ENCODE peak calls at places on chromosomes 12 and 14, in nine cellular contexts. M is uterus; O is Caco-2; X is IMR-90; J is choroid plexus epithelial cell; I is pancreas; G is lower leg skin; U is CD8-positive, alpha-beta T cell; R is fibroblast of pulmonary artery. P is an unnamed sample.

GRCh38 chr12:112096667-112097066 is 11.9 kb downstream of the NAA25 start:
- DNase-seq in M (no peak), O (no peak), X (peak; percentile 89), J (peak; percentile 63), I (no peak), G (no peak), U (no peak), R (peak; percentile 35), P (peak; percentile 49)

GRCh38 chr14:40911161-40911560 is 695.5 kb upstream of the LRFN5 start:
- DNase-seq in M (no peak), O (no peak), X (no peak), J (no peak), I (no peak), G (no peak), U (no peak), R (no peak), P (no peak)

GRCh38 chr12:57549909-57550627 is at the start of gene KIF5A:
- DNase-seq in M (no peak), O (peak; percentile 30), X (no peak), J (no peak), I (no peak), G (no peak), U (peak; percentile 57), R (no peak), P (no peak)

GRCh38 chr14:58572092-58572853 is 65.5 kb upstream of the DACT1 start:
- DNase-seq in M (no peak), O (no peak), X (peak; percentile 89), J (peak; percentile 74), I (no peak), G (no peak), U (peak; percentile 14), R (peak; percentile 40), P (peak; percentile 12)

GRCh38 chr14:55746533-55746932 is 166.5 kb downstream of the KTN1 start:
- DNase-seq in M (no peak), O (peak; percentile 32), X (peak; percentile 29), J (peak; percentile 60), I (no peak), G (no peak), U (no peak), R (peak; percentile 27), P (peak; percentile 14)

GRCh38 chr12:111304642-111305071 is 64.2 kb downstream of the PHETA1 start:
- DNase-seq in M (no peak), O (peak; percentile 61), X (no peak), J (peak; percentile 13), I (no peak), G (no peak), U (peak; percentile 13), R (peak; percentile 8), P (peak; percentile 6)

GRCh38 chr14:70926187-70926830 is 19.1 kb downstream of the PCNX1 start:
- DNase-seq in M (no peak), O (no peak), X (no peak), J (no peak), I (no peak), G (no peak), U (peak; percentile 33), R (no peak), P (no peak)

GRCh38 chr12:76595056-76595455 is 35.5 kb upstream of the OSBPL8 start:
- DNase-seq in M (no peak), O (no peak), X (no peak), J (peak; percentile 73), I (no peak), G (no peak), U (no peak), R (peak; percentile 51), P (peak; percentile 82)

GRCh38 chr14:101458536-101459391 is 102.5 kb upstream of the DIO3 start:
- DNase-seq in M (no peak), O (no peak), X (no peak), J (no peak), I (no peak), G (no peak), U (no peak), R (no peak), P (no peak)

GRCh38 chr12:121839993-121840761 is 18.5 kb downstream of the HPD start:
- DNase-seq in M (no peak), O (no peak), X (no peak), J (no peak), I (no peak), G (no peak), U (no peak), R (no peak), P (no peak)

GRCh38 chr14:74575507-74575906 is 36.5 kb downstream of the LTBP2 start:
- DNase-seq in M (no peak), O (no peak), X (no peak), J (no peak), I (no peak), G (no peak), U (no peak), R (no peak), P (no peak)
- H3K4me3 ChIP-seq in M (no peak overlapping the region), O (no peak overlapping the region), X (no peak overlapping the region), J (no peak overlapping the region), I (no peak overlapping the region), G (no peak overlapping the region), U (no peak overlapping the region), R (no peak overlapping the region), P (no peak overlapping the region)

GRCh38 chr12:1434296-1434955 is 160.0 kb downstream of the FBXL14 start:
- DNase-seq in M (no peak), O (no peak), X (no peak), J (no peak), I (no peak), G (no peak), U (no peak), R (no peak), P (no peak)
- TF ChIP-seq CTCF in M (no peak), O (no peak), X (no peak), J (no peak), I (no peak), G (no peak), U (no peak), R (no peak), P (no peak)

GRCh38 chr12:8681129-8681902 is 16.5 kb upstream of the RIMKLB start:
- DNase-seq in M (no peak), O (peak; percentile 36), X (peak; percentile 43), J (peak; percentile 75), I (no peak), G (no peak), U (no peak), R (peak; percentile 96), P (peak; percentile 98)
- H3K4me3 ChIP-seq in M (no peak overlapping the region), O (no peak overlapping the region), X (no peak overlapping the region), J (no peak overlapping the region), I (no peak overlapping the region), G (no peak overlapping the region), U (no peak overlapping the region), R (peak overlapping the region; percentile 19), P (peak overlapping the region; percentile 46)

GRCh38 chr14:91269076-91269991 is 24.8 kb upstream of the GPR68 start:
- DNase-seq in M (no peak), O (no peak), X (no peak), J (no peak), I (no peak), G (no peak), U (no peak), R (peak; percentile 20), P (peak; percentile 29)

GRCh38 chr14:91265404-91265803 is 20.9 kb upstream of the GPR68 start:
- DNase-seq in M (no peak), O (no peak), X (no peak), J (no peak), I (no peak), G (no peak), U (no peak), R (no peak), P (no peak)

GRCh38 chr14:91270188-91270587 is 25.7 kb upstream of the GPR68 start:
- DNase-seq in M (no peak), O (no peak), X (no peak), J (no peak), I (no peak), G (no peak), U (no peak), R (no peak), P (no peak)

GRCh38 chr14:91270619-91271018 is 26.1 kb upstream of the GPR68 start:
- DNase-seq in M (no peak), O (no peak), X (no peak), J (no peak), I (no peak), G (no peak), U (no peak), R (no peak), P (no peak)

DNA sequence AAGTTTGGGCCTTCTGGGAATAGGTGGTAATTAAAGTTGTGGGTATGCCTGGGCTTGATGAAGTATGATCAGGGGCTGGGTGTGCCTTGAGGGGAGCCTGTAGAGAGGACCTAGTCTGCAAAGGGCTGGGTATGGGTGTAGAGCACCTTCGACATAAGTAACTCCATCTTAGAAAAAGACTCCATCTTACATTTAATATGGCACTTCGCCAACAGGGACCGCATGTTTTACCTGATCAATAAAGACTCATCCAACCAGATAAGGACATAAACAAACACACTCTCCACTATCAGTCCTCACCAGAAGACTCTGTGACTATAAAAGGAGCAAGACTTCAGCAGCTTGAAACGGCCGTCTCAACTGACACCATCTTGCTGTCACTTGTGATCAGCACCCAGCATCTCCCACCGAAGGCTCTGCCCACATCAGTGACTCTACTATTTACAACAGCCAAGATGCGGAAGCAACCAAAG is 23.5 kb upstream of the GPR68 start:
- DNase-seq in M (no peak), O (no peak), X (no peak), J (no peak), I (no peak), G (no peak), U (no peak), R (no peak), P (no peak)
- TF ChIP-seq CTCF in M (no peak), O (no peak), X (no peak), J (no peak), I (no peak), G (no peak), U (no peak), R (no peak), P (no peak)

GRCh38 chr12:6443361-6443983 is 1.3 kb upstream of the CD27 start:
- DNase-seq in M (no peak), O (no peak), X (no peak), J (no peak), I (no peak), G (no peak), U (no peak), R (no peak), P (no peak)

GRCh38 chr12:6438345-6438744 is 6.4 kb upstream of the CD27 start:
- DNase-seq in M (no peak), O (no peak), X (no peak), J (no peak), I (no peak), G (no peak), U (no peak), R (no peak), P (no peak)

GRCh38 chr12:6444704-6445688 is at the start of gene CD27:
- DNase-seq in M (no peak), O (no peak), X (no peak), J (no peak), I (no peak), G (no peak), U (peak; percentile 54), R (no peak), P (no peak)

GRCh38 chr12:6444031-6444430 is 724 bp upstream of the CD27 start:
- DNase-seq in M (no peak), O (no peak), X (no peak), J (no peak), I (no peak), G (no peak), U (no peak), R (no peak), P (no peak)

GRCh38 chr12:6442799-6443198 is 2.0 kb upstream of the CD27 start:
- DNase-seq in M (no peak), O (no peak), X (no peak), J (no peak), I (no peak), G (no peak), U (no peak), R (no peak), P (no peak)
- H3K4me3 ChIP-seq in M (no peak overlapping the region), O (no peak overlapping the region), X (no peak overlapping the region), J (no peak overlapping the region), I (no peak overlapping the region), G (no peak overlapping the region), U (no peak overlapping the region), R (no peak overlapping the region), P (no peak overlapping the region)

GRCh38 chr12:101954681-101955080 is 77.3 kb downstream of the DRAM1 start:
- DNase-seq in M (no peak), O (peak; percentile 31), X (no peak), J (no peak), I (no peak), G (no peak), U (no peak), R (no peak), P (no peak)
- TF ChIP-seq CTCF in M (no peak), O (no peak), X (no peak), J (no peak), I (no peak), G (no peak), U (no peak), R (no peak), P (no peak)

P was measured in fibroblast of the aortic adventitia.